ENCODE peak calls at places on chromosome 11, in nine cellular contexts. One of them, this sample, is unnamed.

GRCh38 chr11:58919980-58920379 is 19.3 kb upstream of the GLYATL1 start:
- DNase-seq in heart right ventricle: no peak
- DNase-seq in effector CD4-positive, alpha-beta T cell: no peak
- DNase-seq in posterior vena cava: no peak
- DNase-seq in skeletal muscle cell: no peak
- DNase-seq in sigmoid colon: no peak
- DNase-seq in NCI-H1436 treated with DMSO at 0.1 percent for 48 hours: no peak
- DNase-seq in NCI-H2171 treated with DMSO at 0.1 percent for 48 hours: no peak
- DNase-seq in fibroblast of lung: no peak
- DNase-seq in this sample: no peak

GRCh38 chr11:19957301-19957985 is 202.8 kb downstream of the DBX1 start:
- DNase-seq in heart right ventricle: no peak
- DNase-seq in effector CD4-positive, alpha-beta T cell: no peak
- DNase-seq in posterior vena cava: no peak
- DNase-seq in skeletal muscle cell: no peak
- DNase-seq in sigmoid colon: no peak
- DNase-seq in NCI-H1436 treated with DMSO at 0.1 percent for 48 hours: no peak
- DNase-seq in NCI-H2171 treated with DMSO at 0.1 percent for 48 hours: no peak
- DNase-seq in fibroblast of lung: peak
- DNase-seq in this sample: no peak

GRCh38 chr11:203945-204586 is 3.1 kb downstream of the BET1L start:
- DNase-seq in heart right ventricle: no peak
- DNase-seq in effector CD4-positive, alpha-beta T cell: no peak
- DNase-seq in posterior vena cava: peak
- DNase-seq in skeletal muscle cell: no peak
- DNase-seq in sigmoid colon: peak
- DNase-seq in NCI-H1436 treated with DMSO at 0.1 percent for 48 hours: no peak
- DNase-seq in NCI-H2171 treated with DMSO at 0.1 percent for 48 hours: no peak
- DNase-seq in fibroblast of lung: no peak
- DNase-seq in this sample: peak

GRCh38 chr11:2927851-2928604 is 1.2 kb downstream of the PHLDA2 start:
- DNase-seq in heart right ventricle: no peak
- DNase-seq in effector CD4-positive, alpha-beta T cell: no peak
- DNase-seq in posterior vena cava: peak
- DNase-seq in skeletal muscle cell: no peak
- DNase-seq in sigmoid colon: no peak
- DNase-seq in NCI-H1436 treated with DMSO at 0.1 percent for 48 hours: no peak
- DNase-seq in NCI-H2171 treated with DMSO at 0.1 percent for 48 hours: no peak
- DNase-seq in fibroblast of lung: peak
- DNase-seq in this sample: peak

GRCh38 chr11:1487851-1488574 is 1.4 kb upstream of the MOB2 start:
- DNase-seq in heart right ventricle: no peak
- DNase-seq in effector CD4-positive, alpha-beta T cell: no peak
- DNase-seq in posterior vena cava: peak
- DNase-seq in skeletal muscle cell: no peak
- DNase-seq in sigmoid colon: peak
- DNase-seq in NCI-H1436 treated with DMSO at 0.1 percent for 48 hours: no peak
- DNase-seq in NCI-H2171 treated with DMSO at 0.1 percent for 48 hours: no peak
- DNase-seq in fibroblast of lung: no peak
- DNase-seq in this sample: peak

GRCh38 chr11:97461044-97461880 is 1071.4 kb downstream of the JRKL start:
- DNase-seq in heart right ventricle: no peak
- DNase-seq in effector CD4-positive, alpha-beta T cell: no peak
- DNase-seq in posterior vena cava: no peak
- DNase-seq in skeletal muscle cell: no peak
- DNase-seq in sigmoid colon: no peak
- DNase-seq in NCI-H1436 treated with DMSO at 0.1 percent for 48 hours: no peak
- DNase-seq in NCI-H2171 treated with DMSO at 0.1 percent for 48 hours: no peak
- DNase-seq in fibroblast of lung: no peak
- DNase-seq in this sample: no peak

GRCh38 chr11:25775608-25776007 is 556.3 kb upstream of the ANO3 start:
- DNase-seq in heart right ventricle: no peak
- DNase-seq in effector CD4-positive, alpha-beta T cell: no peak
- DNase-seq in posterior vena cava: no peak
- DNase-seq in skeletal muscle cell: no peak
- DNase-seq in sigmoid colon: no peak
- DNase-seq in NCI-H1436 treated with DMSO at 0.1 percent for 48 hours: no peak
- DNase-seq in NCI-H2171 treated with DMSO at 0.1 percent for 48 hours: no peak
- DNase-seq in fibroblast of lung: no peak
- DNase-seq in this sample: no peak

GRCh38 chr11:77046060-77046501 is 11.9 kb downstream of the B3GNT6 start:
- DNase-seq in heart right ventricle: no peak
- DNase-seq in effector CD4-positive, alpha-beta T cell: peak
- DNase-seq in posterior vena cava: no peak
- DNase-seq in skeletal muscle cell: no peak
- DNase-seq in sigmoid colon: peak
- DNase-seq in NCI-H1436 treated with DMSO at 0.1 percent for 48 hours: no peak
- DNase-seq in NCI-H2171 treated with DMSO at 0.1 percent for 48 hours: no peak
- DNase-seq in fibroblast of lung: no peak
- DNase-seq in this sample: peak

GRCh38 chr11:18495703-18496102 is 31.0 kb downstream of the TSG101 start:
- DNase-seq in heart right ventricle: no peak
- DNase-seq in effector CD4-positive, alpha-beta T cell: no peak
- DNase-seq in posterior vena cava: no peak
- DNase-seq in skeletal muscle cell: no peak
- DNase-seq in sigmoid colon: no peak
- DNase-seq in NCI-H1436 treated with DMSO at 0.1 percent for 48 hours: no peak
- DNase-seq in NCI-H2171 treated with DMSO at 0.1 percent for 48 hours: no peak
- DNase-seq in fibroblast of lung: no peak
- DNase-seq in this sample: no peak

This sample was measured in Right ventricle myocardium superior.